ENCODE peak calls at places on chromosome 15, in four cellular contexts. One of them, this sample, is unnamed.
A peak's percentile ranks its signal among the peaks of the same experiment; 100 is the strongest.

GRCh38 chr15:74200394-74200793 is 2.2 kb downstream of the STRA6 start:
- DNase-seq in neural progenitor cell: no peak
- DNase-seq in activated CD4-positive, alpha-beta T cell treated with anti-CD3 and anti-CD28 coated beads for 24 hours: no peak
- DNase-seq in endothelial cell of umbilical vein: peak; percentile 17
- DNase-seq in this sample: no peak

GRCh38 chr15:84715442-84716035 is 400 bp downstream of the SEC11A start:
- DNase-seq in neural progenitor cell: peak; percentile 53
- DNase-seq in activated CD4-positive, alpha-beta T cell treated with anti-CD3 and anti-CD28 coated beads for 24 hours: peak; percentile 37
- DNase-seq in endothelial cell of umbilical vein: peak; percentile 58
- DNase-seq in this sample: peak; percentile 58

GRCh38 chr15:72764656-72765055 is 18.9 kb downstream of the ADPGK start:
- DNase-seq in neural progenitor cell: no peak
- DNase-seq in activated CD4-positive, alpha-beta T cell treated with anti-CD3 and anti-CD28 coated beads for 24 hours: no peak
- DNase-seq in endothelial cell of umbilical vein: no peak
- DNase-seq in this sample: no peak

GRCh38 chr15:45555914-45556608 is 31.1 kb upstream of the BLOC1S6 start:
- DNase-seq in neural progenitor cell: no peak
- DNase-seq in activated CD4-positive, alpha-beta T cell treated with anti-CD3 and anti-CD28 coated beads for 24 hours: no peak
- DNase-seq in endothelial cell of umbilical vein: no peak
- DNase-seq in this sample: no peak

GRCh38 chr15:49471733-49472132 is 48.7 kb downstream of the FGF7 start:
- DNase-seq in neural progenitor cell: no peak
- DNase-seq in activated CD4-positive, alpha-beta T cell treated with anti-CD3 and anti-CD28 coated beads for 24 hours: no peak
- DNase-seq in endothelial cell of umbilical vein: no peak
- DNase-seq in this sample: no peak

GRCh38 chr15:24823473-24823872 is 131.3 kb upstream of the SNRPN start:
- DNase-seq in neural progenitor cell: peak; percentile 95
- DNase-seq in activated CD4-positive, alpha-beta T cell treated with anti-CD3 and anti-CD28 coated beads for 24 hours: no peak
- DNase-seq in endothelial cell of umbilical vein: peak; percentile 3
- DNase-seq in this sample: no peak

GRCh38 chr15:52011711-52012144 is 7.3 kb upstream of the MAPK6 start:
- DNase-seq in neural progenitor cell: peak; percentile 44
- DNase-seq in activated CD4-positive, alpha-beta T cell treated with anti-CD3 and anti-CD28 coated beads for 24 hours: no peak
- DNase-seq in endothelial cell of umbilical vein: peak; percentile 60
- DNase-seq in this sample: no peak

GRCh38 chr15:40286061-40286532 is 3.2 kb upstream of the ANKRD63 start:
- DNase-seq in neural progenitor cell: no peak
- DNase-seq in activated CD4-positive, alpha-beta T cell treated with anti-CD3 and anti-CD28 coated beads for 24 hours: no peak
- DNase-seq in endothelial cell of umbilical vein: no peak
- DNase-seq in this sample: no peak

GRCh38 chr15:77118787-77119410 is 48.0 kb upstream of the TSPAN3 start:
- DNase-seq in neural progenitor cell: peak; percentile 65
- DNase-seq in activated CD4-positive, alpha-beta T cell treated with anti-CD3 and anti-CD28 coated beads for 24 hours: peak; percentile 9
- DNase-seq in endothelial cell of umbilical vein: peak; percentile 80
- DNase-seq in this sample: no peak

GRCh38 chr15:71114887-71115566 is at the start of gene THSD4:
- DNase-seq in neural progenitor cell: peak; percentile 93
- DNase-seq in activated CD4-positive, alpha-beta T cell treated with anti-CD3 and anti-CD28 coated beads for 24 hours: peak; percentile 33
- DNase-seq in endothelial cell of umbilical vein: peak; percentile 60
- DNase-seq in this sample: no peak

GRCh38 chr15:73844356-73844755 is 29.0 kb upstream of the TBC1D21 start:
- DNase-seq in neural progenitor cell: no peak
- DNase-seq in activated CD4-positive, alpha-beta T cell treated with anti-CD3 and anti-CD28 coated beads for 24 hours: no peak
- DNase-seq in endothelial cell of umbilical vein: no peak
- DNase-seq in this sample: no peak

GRCh38 chr15:100787567-100787941 is 92.1 kb upstream of the ALDH1A3 start:
- DNase-seq in neural progenitor cell: no peak
- DNase-seq in activated CD4-positive, alpha-beta T cell treated with anti-CD3 and anti-CD28 coated beads for 24 hours: no peak
- DNase-seq in endothelial cell of umbilical vein: no peak
- DNase-seq in this sample: no peak

GRCh38 chr15:76139368-76140068 is 79.7 kb downstream of the TMEM266 start:
- DNase-seq in neural progenitor cell: peak; percentile 85
- DNase-seq in activated CD4-positive, alpha-beta T cell treated with anti-CD3 and anti-CD28 coated beads for 24 hours: peak; percentile 60
- DNase-seq in endothelial cell of umbilical vein: peak; percentile 70
- DNase-seq in this sample: peak; percentile 47

GRCh38 chr15:96334017-96334704 is 3.7 kb downstream of the NR2F2 start:
- DNase-seq in neural progenitor cell: peak; percentile 40
- DNase-seq in activated CD4-positive, alpha-beta T cell treated with anti-CD3 and anti-CD28 coated beads for 24 hours: no peak
- DNase-seq in endothelial cell of umbilical vein: peak; percentile 40
- DNase-seq in this sample: no peak

GRCh38 chr15:36252117-36252711 is 327.2 kb upstream of the CDIN1 start:
- DNase-seq in neural progenitor cell: no peak
- DNase-seq in activated CD4-positive, alpha-beta T cell treated with anti-CD3 and anti-CD28 coated beads for 24 hours: no peak
- DNase-seq in endothelial cell of umbilical vein: no peak
- DNase-seq in this sample: no peak

GRCh38 chr15:28888900-28889299 is 3.1 kb downstream of the APBA2 start:
- DNase-seq in neural progenitor cell: no peak
- DNase-seq in activated CD4-positive, alpha-beta T cell treated with anti-CD3 and anti-CD28 coated beads for 24 hours: no peak
- DNase-seq in endothelial cell of umbilical vein: no peak
- DNase-seq in this sample: no peak

GRCh38 chr15:67144609-67145306 is 79.4 kb downstream of the SMAD3 start:
- DNase-seq in neural progenitor cell: no peak
- DNase-seq in activated CD4-positive, alpha-beta T cell treated with anti-CD3 and anti-CD28 coated beads for 24 hours: no peak
- DNase-seq in endothelial cell of umbilical vein: no peak
- DNase-seq in this sample: no peak

GRCh38 chr15:65033659-65034269 is 4.3 kb upstream of the MTFMT start:
- DNase-seq in neural progenitor cell: peak; percentile 56
- DNase-seq in activated CD4-positive, alpha-beta T cell treated with anti-CD3 and anti-CD28 coated beads for 24 hours: no peak
- DNase-seq in endothelial cell of umbilical vein: peak; percentile 38
- DNase-seq in this sample: peak; percentile 37

This sample was measured in foreskin keratinocyte.